ENCODE peak calls at places on chromosomes 12 and 14, in four cellular contexts. Z is GM20000, N is cardiac fibroblast, O is HFFc6. L is an unnamed sample.

GRCh38 chr12:77973579-77973978 is 142.9 kb downstream of the NAV3 start:
- DNase-seq in O (no peak), N (no peak), Z (no peak), L (no peak)

GRCh38 chr14:92625213-92625612 is 111.6 kb downstream of the RIN3 start:
- DNase-seq in O (peak), Z (no peak), N (peak), L (peak)

GRCh38 chr12:118034429-118035193 is 18.1 kb downstream of the RFC5 start:
- DNase-seq in N (peak), O (peak), Z (no peak), L (peak)

GRCh38 chr14:91350813-91351507 is 66.7 kb downstream of the CCDC88C start:
- DNase-seq in O (no peak), Z (peak), N (no peak), L (no peak)

GRCh38 chr14:55103005-55103640 is 25.9 kb upstream of the LGALS3 start:
- DNase-seq in Z (no peak), O (peak), N (peak), L (peak)

GRCh38 chr12:30613119-30613830 is 82.4 kb downstream of the IPO8 start:
- DNase-seq in N (peak), O (peak), Z (no peak), L (peak)

GRCh38 chr12:29054790-29055663 is 94.1 kb upstream of the FAR2 start:
- DNase-seq in N (no peak), Z (no peak), O (no peak), L (no peak)

GRCh38 chr12:81699572-81699971 is 59.6 kb downstream of the PPFIA2 start:
- DNase-seq in O (no peak), N (no peak), Z (no peak), L (no peak)

GRCh38 chr12:39581592-39581991 is 38.0 kb downstream of the ABCD2 start:
- DNase-seq in Z (no peak), O (no peak), N (peak), L (no peak)

GRCh38 chr14:71198681-71199080 is 291.4 kb downstream of the PCNX1 start:
- DNase-seq in N (no peak), O (no peak), Z (no peak), L (no peak)

GRCh38 chr12:92270501-92270900 is 124.9 kb upstream of the BTG1 start:
- DNase-seq in Z (no peak), N (no peak), O (no peak), L (no peak)

GRCh38 chr12:56206373-56207166 is 15.2 kb downstream of the RNF41 start:
- DNase-seq in Z (no peak), O (peak), N (peak), L (peak)

GRCh38 chr12:6141048-6141447 is 16.6 kb upstream of the VWF start:
- DNase-seq in N (peak), O (no peak), Z (peak), L (peak)

GRCh38 chr14:102231476-102232347 is 73.3 kb downstream of the MOK start:
- DNase-seq in Z (no peak), N (no peak), O (no peak), L (no peak)

GRCh38 chr12:25529738-25530137 is 23.3 kb downstream of the LMNTD1 start:
- DNase-seq in Z (no peak), N (peak), O (peak), L (peak)

GRCh38 chr14:93655078-93655750 is 133.1 kb downstream of the PRIMA1 start:
- DNase-seq in Z (peak), N (peak), O (peak), L (peak)

GRCh38 chr12:110316861-110317260 is 35.8 kb downstream of the ATP2A2 start:
- DNase-seq in O (peak), Z (no peak), N (peak), L (peak)

GRCh38 chr14:34501997-34502396 is 37.5 kb downstream of the EAPP start:
- DNase-seq in N (peak), O (no peak), Z (no peak), L (peak)

GRCh38 chr14:35369701-35370191 is 34.8 kb downstream of the NFKBIA start:
- DNase-seq in O (no peak), Z (no peak), N (peak), L (peak)

GRCh38 chr14:90319173-90319572 is 12.6 kb downstream of the NRDE2 start:
- DNase-seq in O (peak), Z (no peak), N (peak), L (no peak)

GRCh38 chr14:50773632-50774541 is 57.1 kb downstream of the NIN start:
- DNase-seq in O (no peak), Z (no peak), N (peak), L (peak)

GRCh38 chr12:16299403-16299802 is 21.9 kb upstream of the SLC15A5 start:
- DNase-seq in Z (no peak), N (peak), O (no peak), L (no peak)

GRCh38 chr14:63563370-63564026 is 20.3 kb upstream of the PPP2R5E start:
- DNase-seq in N (peak), Z (no peak), O (peak), L (peak)

GRCh38 chr14:32408018-32408417 is 78.9 kb downstream of the AKAP6 start:
- DNase-seq in O (no peak), N (no peak), Z (no peak), L (no peak)

GRCh38 chr14:70934502-70935134 is 27.4 kb downstream of the PCNX1 start:
- DNase-seq in O (peak), Z (peak), N (peak), L (peak)

GRCh38 chr12:109773384-109774011 is 59.7 kb downstream of the TRPV4 start:
- DNase-seq in O (no peak), N (no peak), Z (no peak), L (no peak)

GRCh38 chr12:78759387-78759786 is 105.2 kb upstream of the SYT1 start:
- DNase-seq in N (peak), Z (no peak), O (peak), L (peak)

GRCh38 chr12:52892193-52892852 is 12.6 kb downstream of the KRT8 start:
- DNase-seq in Z (no peak), N (no peak), O (no peak), L (no peak)

GRCh38 chr14:37709419-37710195 is 114.2 kb downstream of the TTC6 start:
- DNase-seq in N (peak), Z (no peak), O (peak), L (peak)
- TF ChIP-seq CTCF in N (peak), Z (no peak), O (peak), L (peak)

DNA sequence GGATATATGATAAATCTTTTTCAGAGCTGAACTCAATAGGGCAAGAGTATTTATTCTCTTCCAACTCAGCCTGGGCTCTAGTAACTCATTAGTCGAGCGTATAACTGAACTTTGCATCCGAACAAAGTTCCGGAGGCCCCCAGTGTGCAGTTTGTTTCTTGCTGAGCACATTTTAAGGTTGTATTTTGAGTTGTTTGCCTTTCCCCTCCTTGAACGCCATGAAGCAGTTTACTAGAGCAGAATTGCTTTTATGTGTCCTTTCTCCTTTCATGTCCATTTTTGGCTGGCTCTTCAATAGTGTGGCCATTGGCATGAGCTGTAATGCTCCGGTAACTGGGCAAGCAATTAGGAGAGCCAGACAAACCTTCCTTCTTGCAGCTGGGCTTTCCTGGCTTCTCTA is 105.3 kb downstream of the WIF1 start:
- DNase-seq in N (no peak), O (no peak), Z (no peak), L (no peak)
- TF ChIP-seq CTCF in N (no peak), O (no peak), Z (no peak), L (no peak)

GRCh38 chr14:44149597-44149996 is 357.5 kb downstream of the FSCB start:
- DNase-seq in O (no peak), N (peak), Z (no peak), L (no peak)
- TF ChIP-seq CTCF in O (no peak), N (peak), Z (no peak), L (peak)

GRCh38 chr12:67919406-67919805 is 69.8 kb upstream of the IFNG-AS1 start:
- DNase-seq in Z (no peak), O (peak), N (peak), L (peak)

GRCh38 chr12:67918441-67918840 is 70.8 kb upstream of the IFNG-AS1 start:
- DNase-seq in O (no peak), Z (no peak), N (no peak), L (no peak)

GRCh38 chr12:67917811-67918210 is 71.4 kb upstream of the IFNG-AS1 start:
- DNase-seq in N (no peak), Z (no peak), O (no peak), L (no peak)

GRCh38 chr12:67921286-67921685 is 68.0 kb upstream of the IFNG-AS1 start:
- DNase-seq in Z (no peak), N (no peak), O (no peak), L (no peak)

GRCh38 chr12:67920432-67920831 is 68.8 kb upstream of the IFNG-AS1 start:
- DNase-seq in O (no peak), Z (no peak), N (peak), L (no peak)
- TF ChIP-seq CTCF in O (no peak), Z (no peak), N (no peak), L (no peak)

DNA sequence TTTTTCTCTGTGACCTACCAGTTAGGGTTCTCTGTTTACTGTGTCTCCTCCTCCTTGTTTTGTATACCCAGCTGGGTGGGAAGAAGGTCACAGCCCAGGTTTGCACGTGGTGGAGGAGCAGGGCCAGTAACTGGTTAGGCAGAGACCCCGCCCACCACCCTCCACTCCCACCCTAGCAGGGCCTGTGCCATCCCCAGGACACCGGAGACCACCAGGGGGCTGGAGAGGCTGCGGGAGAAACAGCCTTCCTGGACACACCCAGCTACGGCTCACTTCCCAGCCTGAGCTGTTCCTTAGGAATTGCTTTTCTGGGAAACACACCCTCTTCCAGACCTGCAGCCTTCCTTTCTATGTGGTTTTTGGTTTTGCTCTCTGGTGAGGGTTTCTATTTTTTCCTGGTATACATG is 21.1 kb downstream of the BDKRB2 start:
- DNase-seq in O (peak), N (no peak), Z (no peak), L (no peak)
- TF ChIP-seq CTCF in O (peak), N (no peak), Z (no peak), L (peak)

GRCh38 chr12:3105690-3106479 is 28.7 kb downstream of the TSPAN9 start:
- DNase-seq in O (no peak), N (no peak), Z (no peak), L (no peak)

GRCh38 chr12:3106564-3106963 is 29.4 kb downstream of the TSPAN9 start:
- DNase-seq in Z (no peak), N (no peak), O (no peak), L (no peak)

GRCh38 chr12:3107954-3108353 is 30.8 kb downstream of the TSPAN9 start:
- DNase-seq in N (no peak), O (no peak), Z (no peak), L (no peak)

GRCh38 chr12:3103806-3104205 is 26.6 kb downstream of the TSPAN9 start:
- DNase-seq in O (no peak), N (no peak), Z (no peak), L (no peak)

GRCh38 chr12:3107071-3107583 is 29.9 kb downstream of the TSPAN9 start:
- DNase-seq in Z (no peak), N (peak), O (peak), L (peak)
- TF ChIP-seq CTCF in Z (no peak), N (no peak), O (peak), L (no peak)

GRCh38 chr14:104680806-104681688 is 8.4 kb upstream of the INF2 start:
- DNase-seq in Z (peak), N (peak), O (peak), L (peak)
- TF ChIP-seq CTCF in Z (peak), N (peak), O (peak), L (peak)

DNA sequence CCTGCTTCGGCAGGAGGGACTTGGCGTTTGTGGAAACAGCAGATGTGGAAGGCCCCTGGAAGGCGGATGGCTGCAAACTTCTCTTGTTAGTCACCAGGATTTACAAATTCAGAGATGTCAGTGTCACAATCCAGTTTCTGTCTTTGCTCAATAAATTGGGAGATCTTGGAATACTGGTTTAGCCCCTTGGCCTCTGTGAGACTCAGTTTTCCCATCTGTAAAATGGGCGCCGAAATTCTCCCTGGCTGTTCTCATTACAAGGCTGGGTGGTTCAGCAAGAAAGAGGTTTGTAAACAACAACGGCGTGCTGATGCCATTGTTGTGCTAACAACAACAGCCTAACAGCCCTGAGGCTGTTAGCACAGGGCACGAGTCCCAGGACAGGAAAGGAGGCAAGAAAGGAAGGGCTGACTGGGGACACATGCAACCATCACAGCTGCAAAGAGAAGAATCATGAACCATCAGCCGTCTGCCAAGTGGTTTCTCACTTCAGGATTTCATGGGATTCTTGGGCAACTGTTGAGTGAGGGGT is 127.5 kb downstream of the AACS start:
- DNase-seq in N (no peak), O (no peak), Z (no peak), L (no peak)
- TF ChIP-seq CTCF in N (no peak), O (no peak), Z (no peak), L (no peak)

DNA sequence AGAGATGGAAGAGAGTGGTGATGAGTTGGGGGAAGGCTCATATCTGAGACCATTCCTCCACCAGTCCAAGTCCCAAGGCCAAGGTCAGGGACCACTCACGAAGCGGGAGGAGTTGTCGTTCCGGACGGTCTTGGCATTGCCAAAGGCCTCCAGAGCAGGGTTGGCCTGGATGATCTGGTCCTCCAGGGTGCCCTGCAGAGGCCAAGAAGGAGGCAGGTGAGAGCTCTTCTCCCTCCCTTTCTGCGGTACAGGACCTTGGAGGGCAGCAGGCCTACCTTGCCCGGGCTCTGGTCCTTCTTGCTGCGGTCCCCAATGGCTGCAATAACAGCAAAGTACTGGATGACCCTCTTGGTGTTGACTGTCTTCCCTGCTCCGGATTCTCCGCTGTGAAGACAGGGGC is 4.0 kb downstream of the MYH7 start:
- DNase-seq in O (no peak), Z (no peak), N (no peak), L (no peak)
- TF ChIP-seq CTCF in O (no peak), Z (no peak), N (no peak), L (no peak)

L was measured in astrocyte of the spinal cord.